ENCODE peak calls at places on chromosome X, in four cellular contexts. A is HCT116, C is GM23248, L is neural progenitor cell. S is an unnamed sample.
A peak's percentile ranks its signal among the peaks of the same experiment; 100 is the strongest.

GRCh38 chrX:71911023-71911730 is 532 bp downstream of the NHSL2 start:
- DNase-seq in A (no peak), C (peak; percentile 40), L (peak; percentile 83), S (no peak)

GRCh38 chrX:56758456-56758855 is 29.4 kb downstream of the NBDY start:
- DNase-seq in A (no peak), C (no peak), L (no peak), S (no peak)

GRCh38 chrX:74535633-74536141 is 78.7 kb downstream of the RLIM start:
- DNase-seq in A (no peak), C (peak; percentile 87), L (peak; percentile 46), S (peak; percentile 66)

GRCh38 chrX:41718481-41719245 is 5.3 kb upstream of the GPR82 start:
- DNase-seq in A (no peak), C (no peak), L (peak; percentile 83), S (no peak)

GRCh38 chrX:97211070-97211469 is 327.4 kb downstream of the RPA4 start:
- DNase-seq in A (no peak), C (peak; percentile 49), L (no peak), S (peak; percentile 13)

GRCh38 chrX:148504412-148504950 is 4.1 kb downstream of the AFF2 start:
- DNase-seq in A (no peak), C (no peak), L (peak; percentile 61), S (no peak)

GRCh38 chrX:11269996-11270395 is 23.2 kb upstream of the AMELX start:
- DNase-seq in A (no peak), C (no peak), L (no peak), S (no peak)

GRCh38 chrX:101410461-101410860 is 2.4 kb downstream of the HNRNPH2 start:
- DNase-seq in A (no peak), C (peak; percentile 22), L (no peak), S (no peak)

GRCh38 chrX:9153299-9153698 is 119.4 kb upstream of the FAM9B start:
- DNase-seq in A (no peak), C (peak; percentile 66), L (no peak), S (peak; percentile 91)

GRCh38 chrX:93868289-93868985 is 194.4 kb downstream of the FAM133A start:
- DNase-seq in A (no peak), C (no peak), L (no peak), S (no peak)

GRCh38 chrX:96436105-96436504 is 248.5 kb upstream of the DIAPH2 start:
- DNase-seq in A (no peak), C (peak; percentile 48), L (no peak), S (peak; percentile 35)

GRCh38 chrX:72105436-72105835 is 26.3 kb downstream of the RTL5 start:
- DNase-seq in A (no peak), C (no peak), L (no peak), S (no peak)

GRCh38 chrX:8738588-8739189 is 6.8 kb upstream of the ANOS1 start:
- DNase-seq in A (no peak), C (peak; percentile 60), L (peak; percentile 63), S (peak; percentile 74)

GRCh38 chrX:82232679-82233078 is 1030.8 kb downstream of the SH3BGRL start:
- DNase-seq in A (no peak), C (no peak), L (no peak), S (no peak)

GRCh38 chrX:82224961-82225360 is 1023.1 kb downstream of the SH3BGRL start:
- DNase-seq in A (no peak), C (no peak), L (no peak), S (no peak)

GRCh38 chrX:82230013-82230412 is 1028.1 kb downstream of the SH3BGRL start:
- DNase-seq in A (no peak), C (no peak), L (no peak), S (no peak)
- TF ChIP-seq EZH2phosphoT487 in A (no peak), C (no peak), L (no peak), S (no peak)

GRCh38 chrX:3791449-3791848 is 78.0 kb upstream of the PRKX start:
- DNase-seq in A (no peak), C (no peak), L (no peak), S (no peak)
- H3K4me1 ChIP-seq in A (no peaks in the 10 kb centered on the region), C (no peaks in the 10 kb centered on the region), L (no peaks in the 10 kb centered on the region), S (no peaks in the 10 kb centered on the region)

GRCh38 chrX:46326161-46326560 is 219.1 kb downstream of the ZNF674 start:
- DNase-seq in A (no peak), C (peak; percentile 46), L (no peak), S (peak; percentile 63)

GRCh38 chrX:46327229-46328081 is 217.8 kb downstream of the ZNF674 start:
- DNase-seq in A (peak; percentile 76), C (peak; percentile 55), L (peak; percentile 87), S (peak; percentile 91)

GRCh38 chrX:46325312-46325877 is 219.8 kb downstream of the ZNF674 start:
- DNase-seq in A (peak; percentile 86), C (peak; percentile 77), L (peak; percentile 20), S (peak; percentile 96)

GRCh38 chrX:46330513-46330912 is 214.7 kb downstream of the ZNF674 start:
- DNase-seq in A (no peak), C (no peak), L (no peak), S (no peak)

GRCh38 chrX:46328133-46328532 is 217.1 kb downstream of the ZNF674 start:
- DNase-seq in A (no peak), C (no peak), L (no peak), S (no peak)
- H3K9ac ChIP-seq in A (peak overlapping the region; percentile 84), C (no peak overlapping the region), L (no peak overlapping the region), S (peak overlapping the region; percentile 90)

GRCh38 chrX:155880586-155881157 is 473 bp upstream of the VAMP7 start:
- DNase-seq in A (no peak), C (peak; percentile 52), L (no peak), S (no peak)
- TF ChIP-seq EZH2phosphoT487 in A (no peak), C (no peak), L (no peak), S (no peak)

DNA sequence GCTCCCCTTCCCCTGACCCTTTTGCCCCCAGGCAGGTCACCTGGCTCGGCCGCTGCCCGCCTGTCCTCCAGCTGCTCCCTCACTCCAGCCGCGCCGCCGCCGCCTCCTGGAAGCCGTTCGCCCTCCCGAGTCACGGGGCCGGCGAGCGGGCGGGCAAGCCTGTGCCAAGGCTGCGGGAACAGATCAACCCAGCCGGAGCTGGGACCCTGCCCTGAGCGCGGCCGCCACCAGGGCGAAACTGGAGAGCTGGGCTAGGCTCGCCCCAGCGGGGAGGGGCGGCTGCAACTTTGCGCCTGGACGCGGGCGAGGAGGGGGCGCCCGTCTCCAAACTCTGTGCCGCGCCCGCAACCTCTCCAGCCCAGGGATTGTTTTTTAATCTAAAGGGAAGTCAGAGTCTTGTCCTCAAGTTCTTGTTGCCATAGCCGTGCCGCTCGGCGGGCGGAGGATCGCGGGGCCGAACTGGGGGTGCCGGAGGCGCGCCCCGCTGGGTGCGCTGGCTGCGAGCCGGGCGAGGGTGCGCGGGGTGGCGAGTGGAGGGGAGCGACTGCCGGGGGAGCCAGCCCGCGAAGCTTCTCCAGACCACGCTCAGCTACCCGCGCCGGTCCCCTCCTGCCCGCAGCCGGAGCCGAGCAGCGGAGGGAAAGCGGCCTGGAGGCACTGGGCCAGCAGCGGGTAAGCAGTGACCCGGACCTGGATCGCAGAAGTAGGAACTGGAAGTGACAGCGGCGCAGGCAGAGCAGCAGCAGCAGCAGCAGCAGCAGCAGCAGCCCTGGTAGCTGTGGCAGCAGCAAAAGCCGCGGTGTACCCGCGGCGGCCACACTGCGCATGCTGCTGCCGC is 13.4 kb downstream of the ARHGEF6 start:
- DNase-seq in A (no peak), C (peak; percentile 75), L (peak; percentile 74), S (peak; percentile 59)
- H3K4me1 ChIP-seq in A (peaks cover 4% of the 10 kb centered on the region), C (peaks cover 8% of the 10 kb centered on the region), L (no peaks in the 10 kb centered on the region), S (peaks cover 20% of the 10 kb centered on the region)

GRCh38 chrX:46643636-46644035 is 70.1 kb downstream of the CHST7 start:
- DNase-seq in A (no peak), C (no peak), L (no peak), S (no peak)

GRCh38 chrX:46649421-46650260 is 76.1 kb downstream of the CHST7 start:
- DNase-seq in A (no peak), C (peak; percentile 42), L (peak; percentile 45), S (no peak)

GRCh38 chrX:46645614-46646013 is 72.0 kb downstream of the CHST7 start:
- DNase-seq in A (no peak), C (no peak), L (no peak), S (no peak)

GRCh38 chrX:46648660-46649059 is 75.1 kb downstream of the CHST7 start:
- DNase-seq in A (no peak), C (no peak), L (no peak), S (no peak)

GRCh38 chrX:46647251-46647650 is 73.7 kb downstream of the CHST7 start:
- DNase-seq in A (no peak), C (peak; percentile 24), L (peak; percentile 21), S (no peak)
- H3K9ac ChIP-seq in A (no peak overlapping the region), C (no peak overlapping the region), L (no peak overlapping the region), S (no peak overlapping the region)

GRCh38 chrX:39624166-39624565 is 473.6 kb downstream of the BCOR start:
- DNase-seq in A (no peak), C (no peak), L (no peak), S (no peak)
- TF ChIP-seq EZH2phosphoT487 in A (no peak), C (no peak), L (no peak), S (no peak)

GRCh38 chrX:7146026-7146702 is 1.3 kb upstream of the STS start:
- DNase-seq in A (no peak), C (peak; percentile 29), L (no peak), S (no peak)

GRCh38 chrX:7145454-7145853 is 2.1 kb upstream of the STS start:
- DNase-seq in A (no peak), C (peak; percentile 26), L (no peak), S (no peak)

GRCh38 chrX:7147978-7148824 is at the start of gene PUDP:
- DNase-seq in A (peak; percentile 37), C (peak; percentile 91), L (peak; percentile 96), S (peak; percentile 84)

GRCh38 chrX:7147431-7147977 is at the start of gene STS:
- DNase-seq in A (no peak), C (no peak), L (peak; percentile 63), S (no peak)

DNA sequence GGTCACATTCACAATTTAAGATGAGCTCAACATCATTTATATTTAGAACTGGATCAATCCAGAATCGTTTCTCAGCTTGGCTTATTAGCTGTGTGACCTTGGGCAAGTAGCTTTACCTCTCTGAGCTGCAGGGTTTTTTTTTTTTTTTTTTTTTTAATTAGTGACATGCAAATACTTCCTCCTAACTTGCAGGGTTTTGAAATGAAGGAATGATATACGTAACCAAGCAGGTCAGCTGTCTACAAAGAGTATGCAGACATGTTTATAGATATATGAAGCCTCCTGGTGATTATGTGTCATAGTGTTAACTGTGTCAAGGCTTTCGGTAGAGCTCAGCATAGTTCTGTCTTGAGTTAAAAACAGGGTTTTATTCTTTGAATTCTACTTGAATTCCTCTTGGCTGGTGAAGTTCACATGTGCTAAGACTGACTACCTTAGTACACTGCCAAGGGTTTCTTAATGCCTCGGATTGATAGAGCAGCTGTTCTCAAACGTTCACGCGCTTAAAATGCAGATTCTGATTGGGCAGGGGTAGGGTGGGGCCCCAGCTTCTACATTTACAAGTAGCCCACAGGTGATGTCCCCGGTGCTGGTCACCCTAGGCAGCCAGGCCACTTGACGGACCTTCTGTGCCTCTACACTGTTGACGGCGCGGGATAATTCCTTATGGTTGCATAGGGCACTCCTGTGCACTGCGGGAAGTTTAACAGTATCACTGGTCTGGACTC is 645 bp upstream of the STS start:
- DNase-seq in A (no peak), C (peak; percentile 36), L (no peak), S (no peak)
- H3K4me1 ChIP-seq in A (no peaks in the 10 kb centered on the region), C (peaks cover 10% of the 10 kb centered on the region), L (peaks cover 3% of the 10 kb centered on the region), S (peaks cover 36% of the 10 kb centered on the region)

DNA sequence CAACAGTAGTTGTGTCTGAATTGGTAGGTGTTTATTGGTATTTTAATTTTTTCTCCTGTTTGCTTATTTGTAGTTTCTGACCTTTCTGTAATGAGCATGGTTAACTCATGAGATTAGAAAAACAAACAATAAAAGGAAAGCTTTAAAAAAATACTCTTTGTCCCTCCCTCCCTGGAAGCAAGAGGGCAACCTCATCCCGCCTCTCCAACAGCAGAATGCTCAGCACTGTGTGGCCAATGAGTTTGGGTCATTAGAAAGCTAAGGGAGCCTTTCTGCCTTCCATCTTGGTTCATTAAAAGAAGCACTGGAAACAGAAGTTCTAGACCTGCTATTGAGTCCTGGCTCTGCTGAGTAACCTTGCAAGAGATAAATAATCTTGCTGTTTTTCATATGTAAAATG is 33.9 kb downstream of the TRPC5 start:
- DNase-seq in A (no peak), C (no peak), L (peak; percentile 48), S (no peak)
- H3K9ac ChIP-seq in A (no peak overlapping the region), C (no peak overlapping the region), L (no peak overlapping the region), S (no peak overlapping the region)

S was measured in PC-3.